ENCODE peak calls at places on chromosomes 3 and 15, in four cellular contexts. One of them, this sample, is unnamed. For H3K4me1, the result is how much of the 10 kb centered on the place peaks cover.

GRCh38 chr15:48888209-48888608 is 10.3 kb downstream of the EID1 start:
- DNase-seq in tibial nerve: no peak
- DNase-seq in A549: no peak
- DNase-seq in IMR-90: no peak
- DNase-seq in this sample: no peak

GRCh38 chr15:81265944-81266775 is 57.8 kb downstream of the STARD5 start:
- DNase-seq in tibial nerve: peak
- DNase-seq in A549: peak
- DNase-seq in IMR-90: peak
- DNase-seq in this sample: peak

GRCh38 chr3:32438596-32439344 is 47.1 kb downstream of the CMTM7 start:
- DNase-seq in IMR-90: no peak
- DNase-seq in tibial nerve: no peak
- DNase-seq in A549: no peak
- DNase-seq in this sample: no peak

GRCh38 chr3:36244728-36245127 is 135.6 kb upstream of the STAC start:
- DNase-seq in A549: no peak
- DNase-seq in tibial nerve: no peak
- DNase-seq in IMR-90: no peak
- DNase-seq in this sample: no peak

GRCh38 chr15:70057931-70058641 is 39.6 kb downstream of the TLE3 start:
- DNase-seq in A549: no peak
- DNase-seq in tibial nerve: no peak
- DNase-seq in IMR-90: no peak
- DNase-seq in this sample: no peak

GRCh38 chr3:98901032-98901464 is 447 bp downstream of the DCBLD2 start:
- DNase-seq in IMR-90: peak
- DNase-seq in A549: no peak
- DNase-seq in tibial nerve: peak
- DNase-seq in this sample: peak

GRCh38 chr3:58640700-58641372 is 25.7 kb downstream of the FAM3D start:
- DNase-seq in tibial nerve: peak
- DNase-seq in A549: peak
- DNase-seq in IMR-90: peak
- DNase-seq in this sample: peak

GRCh38 chr3:36969540-36970432 is 23.1 kb downstream of the EPM2AIP1 start:
- DNase-seq in tibial nerve: no peak
- DNase-seq in A549: no peak
- DNase-seq in IMR-90: peak
- DNase-seq in this sample: peak

GRCh38 chr15:85583404-85584390 is 203.3 kb downstream of the AKAP13 start:
- DNase-seq in IMR-90: peak
- DNase-seq in A549: no peak
- DNase-seq in tibial nerve: no peak
- DNase-seq in this sample: peak

GRCh38 chr3:57100046-57100695 is 39.7 kb downstream of the SPATA12 start:
- DNase-seq in A549: peak
- DNase-seq in IMR-90: peak
- DNase-seq in tibial nerve: peak
- DNase-seq in this sample: peak

GRCh38 chr3:168659015-168659414 is 563.3 kb upstream of the GOLIM4 start:
- DNase-seq in IMR-90: no peak
- DNase-seq in tibial nerve: no peak
- DNase-seq in A549: no peak
- DNase-seq in this sample: no peak

GRCh38 chr3:167691366-167691765 is 37.6 kb upstream of the WDR49 start:
- DNase-seq in IMR-90: no peak
- DNase-seq in tibial nerve: no peak
- DNase-seq in A549: no peak
- DNase-seq in this sample: no peak

GRCh38 chr3:169787791-169788190 is 14.6 kb downstream of the MYNN start:
- DNase-seq in IMR-90: no peak
- DNase-seq in A549: no peak
- DNase-seq in tibial nerve: no peak
- DNase-seq in this sample: no peak

GRCh38 chr3:184335291-184335660 is 2.1 kb upstream of the FAM131A start:
- DNase-seq in A549: peak
- DNase-seq in IMR-90: no peak
- DNase-seq in tibial nerve: no peak
- DNase-seq in this sample: no peak

DNA sequence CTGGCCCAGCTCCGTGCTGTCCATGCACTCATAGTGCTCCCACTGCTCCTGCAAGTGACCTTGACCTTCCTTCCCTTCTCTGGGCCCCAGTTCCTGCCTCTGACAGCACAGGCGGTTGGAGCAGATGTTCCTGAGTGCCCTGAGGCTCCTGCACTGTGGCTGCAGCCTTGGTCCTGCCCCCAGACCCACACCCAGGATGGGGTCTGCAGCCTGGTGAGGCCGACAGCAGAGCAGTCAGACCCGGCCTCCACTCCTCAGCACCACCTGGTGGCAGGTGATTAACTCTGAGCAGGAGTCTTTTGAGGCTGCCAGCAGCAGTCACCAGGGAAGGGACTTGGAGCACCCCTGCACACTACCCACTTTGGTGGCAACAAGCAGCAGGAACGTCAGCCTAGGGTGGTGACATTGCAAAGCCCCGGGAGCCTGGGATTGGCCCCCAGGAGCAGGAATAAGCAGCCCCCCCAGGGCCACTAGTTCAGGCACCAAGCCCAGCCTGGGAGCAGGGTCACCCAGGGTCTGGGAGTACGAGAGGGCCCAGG is 64.6 kb downstream of the CYP11A1 start:
- DNase-seq in IMR-90: no peak
- DNase-seq in A549: peak
- DNase-seq in tibial nerve: no peak
- DNase-seq in this sample: peak
- TF ChIP-seq POLR2A in IMR-90: no peak
- TF ChIP-seq POLR2A in A549: no peak
- TF ChIP-seq POLR2A in tibial nerve: no peak
- TF ChIP-seq POLR2A in this sample: no peak

GRCh38 chr3:124560406-124561215 is 169.6 kb upstream of the UMPS start:
- DNase-seq in tibial nerve: no peak
- DNase-seq in A549: no peak
- DNase-seq in IMR-90: no peak
- DNase-seq in this sample: no peak
- H3K4me1 ChIP-seq in tibial nerve: under half
- H3K4me1 ChIP-seq in A549: under half
- H3K4me1 ChIP-seq in IMR-90: under half
- H3K4me1 ChIP-seq in this sample: under half

DNA sequence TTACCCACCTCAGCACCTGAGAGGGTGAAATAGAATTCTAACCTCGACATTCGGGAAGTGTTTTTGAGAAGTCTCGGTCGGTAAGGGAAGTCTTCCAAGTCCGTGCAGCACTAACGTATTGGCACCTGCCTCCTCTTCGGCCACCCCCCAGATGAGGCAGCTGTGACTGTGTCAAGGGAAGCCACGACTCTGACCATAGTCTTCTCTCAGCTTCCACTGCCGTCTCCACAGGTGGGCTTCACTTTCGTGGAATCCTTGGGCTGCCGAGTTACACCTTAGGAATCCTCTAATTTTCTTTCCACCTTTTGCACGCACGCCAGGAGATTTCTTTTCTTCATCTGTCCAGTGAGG is 775 bp downstream of the CCNDBP1 start:
- DNase-seq in A549: peak
- DNase-seq in tibial nerve: no peak
- DNase-seq in IMR-90: no peak
- DNase-seq in this sample: peak
- TF ChIP-seq CTCF in A549: no peak
- TF ChIP-seq CTCF in tibial nerve: no peak
- TF ChIP-seq CTCF in IMR-90: no peak
- TF ChIP-seq CTCF in this sample: no peak

GRCh38 chr15:99251436-99251821 is at the start of gene LRRC28:
- DNase-seq in IMR-90: no peak
- DNase-seq in tibial nerve: no peak
- DNase-seq in A549: no peak
- DNase-seq in this sample: no peak

GRCh38 chr15:99250001-99250400 is 620 bp upstream of the TTC23 start:
- DNase-seq in IMR-90: no peak
- DNase-seq in tibial nerve: no peak
- DNase-seq in A549: no peak
- DNase-seq in this sample: no peak

GRCh38 chr15:99249270-99249817 is at the start of gene TTC23:
- DNase-seq in IMR-90: peak
- DNase-seq in A549: peak
- DNase-seq in tibial nerve: no peak
- DNase-seq in this sample: peak

GRCh38 chr15:99252326-99252725 is 1.0 kb downstream of the LRRC28 start:
- DNase-seq in IMR-90: no peak
- DNase-seq in A549: no peak
- DNase-seq in tibial nerve: no peak
- DNase-seq in this sample: no peak

DNA sequence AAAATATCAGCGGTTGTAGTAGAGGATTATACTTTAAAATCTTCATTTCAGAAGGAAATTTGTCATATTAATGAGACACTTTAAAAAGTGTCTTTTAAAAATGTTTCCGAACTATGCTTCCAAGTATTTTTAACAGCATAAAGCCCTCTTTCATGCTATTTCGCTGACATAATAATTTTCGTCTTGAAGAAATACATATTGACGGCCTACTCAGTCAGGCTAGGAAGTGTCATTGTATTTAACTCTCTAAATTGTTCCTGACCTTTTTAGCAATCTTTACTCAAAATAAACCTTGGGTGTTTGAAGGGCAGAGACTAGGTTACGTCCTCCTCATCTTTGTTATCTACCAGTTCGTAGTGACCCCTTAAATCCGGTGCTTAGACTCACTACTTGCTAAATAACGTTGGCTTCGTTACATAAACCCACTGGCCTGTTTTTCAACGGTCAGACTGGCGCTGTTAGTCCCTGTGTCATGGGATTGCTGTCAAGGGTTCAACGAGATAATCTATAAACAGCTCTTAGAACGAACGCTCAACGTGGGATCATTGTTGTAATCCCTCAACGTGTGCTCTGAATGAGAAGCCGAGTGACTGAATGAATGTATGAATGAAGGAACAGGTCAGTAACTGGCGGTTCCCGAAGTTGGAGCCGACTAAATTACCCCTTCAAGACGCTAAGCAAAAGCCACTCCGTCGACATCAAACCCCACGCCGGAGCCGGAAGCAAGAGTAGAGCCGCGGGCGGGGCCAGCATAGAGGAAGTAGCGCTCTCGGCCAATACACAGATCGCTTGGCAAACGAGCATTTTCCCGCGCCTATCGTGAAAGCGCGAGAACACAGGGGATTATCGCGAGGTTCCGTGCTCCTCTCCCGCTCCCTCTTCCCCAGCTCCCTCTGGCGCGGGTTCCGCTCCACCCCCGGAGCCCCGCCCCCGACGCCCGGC is 516 bp upstream of the LRRC28 start:
- DNase-seq in tibial nerve: peak
- DNase-seq in A549: peak
- DNase-seq in IMR-90: peak
- DNase-seq in this sample: peak
- TF ChIP-seq POLR2A in tibial nerve: peak
- TF ChIP-seq POLR2A in A549: peak
- TF ChIP-seq POLR2A in IMR-90: peak
- TF ChIP-seq POLR2A in this sample: peak

DNA sequence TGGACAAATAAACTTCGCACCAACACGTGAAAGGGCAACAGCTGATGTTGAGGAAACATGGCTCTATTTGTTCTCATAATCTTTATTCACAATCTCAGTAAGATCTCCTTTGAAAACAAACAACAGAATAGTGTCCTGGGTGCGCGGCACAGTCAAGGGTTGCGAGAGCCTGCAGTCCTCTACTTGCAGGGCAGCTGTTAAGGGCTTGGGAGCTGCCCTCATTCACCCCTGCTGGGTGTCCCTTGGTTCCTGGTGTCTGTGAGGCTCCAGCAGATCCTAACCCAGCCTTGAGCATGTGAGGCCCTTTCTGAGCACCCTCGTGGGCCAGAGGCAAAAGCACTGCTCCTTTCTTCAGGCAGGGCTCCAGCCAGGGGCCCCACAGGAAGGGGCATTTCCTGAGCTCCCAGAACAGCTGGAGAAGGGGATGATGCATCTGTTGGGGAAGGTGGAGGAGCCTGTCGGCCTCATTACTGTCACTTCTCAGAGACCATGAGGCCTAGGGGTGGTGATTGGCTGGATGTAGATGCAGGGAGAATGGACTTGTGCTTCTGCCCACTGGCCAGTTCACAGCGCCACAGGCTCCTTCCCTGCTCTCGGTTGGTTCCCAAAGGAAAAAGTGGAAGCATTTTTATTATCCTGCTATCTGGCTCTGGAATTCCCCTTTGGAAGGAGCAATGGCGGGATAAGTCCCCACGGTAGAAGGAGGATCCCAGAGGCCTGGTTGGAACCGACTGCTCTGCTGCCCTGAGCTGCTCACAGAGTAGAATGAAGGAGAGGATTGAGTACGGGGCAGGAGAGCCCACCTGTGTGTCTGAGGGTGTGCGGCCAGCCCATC is 51.9 kb upstream of the KLF13 start:
- DNase-seq in IMR-90: peak
- DNase-seq in A549: no peak
- DNase-seq in tibial nerve: no peak
- DNase-seq in this sample: no peak
- H3K4me1 ChIP-seq in IMR-90: under half
- H3K4me1 ChIP-seq in A549: under half
- H3K4me1 ChIP-seq in tibial nerve: under half
- H3K4me1 ChIP-seq in this sample: under half

GRCh38 chr3:46674031-46674592 is 19.4 kb downstream of the ALS2CL start:
- DNase-seq in tibial nerve: no peak
- DNase-seq in A549: peak
- DNase-seq in IMR-90: no peak
- DNase-seq in this sample: no peak
- TF ChIP-seq CTCF in tibial nerve: no peak
- TF ChIP-seq CTCF in A549: no peak
- TF ChIP-seq CTCF in IMR-90: peak
- TF ChIP-seq CTCF in this sample: no peak

GRCh38 chr15:59222106-59222505 is 15.5 kb downstream of the LDHAL6B start:
- DNase-seq in IMR-90: peak
- DNase-seq in A549: no peak
- DNase-seq in tibial nerve: no peak
- DNase-seq in this sample: no peak

GRCh38 chr15:59218099-59218498 is 11.5 kb downstream of the LDHAL6B start:
- DNase-seq in tibial nerve: no peak
- DNase-seq in IMR-90: no peak
- DNase-seq in A549: no peak
- DNase-seq in this sample: no peak

GRCh38 chr15:59221479-59221878 is 14.8 kb downstream of the LDHAL6B start:
- DNase-seq in tibial nerve: no peak
- DNase-seq in A549: no peak
- DNase-seq in IMR-90: no peak
- DNase-seq in this sample: no peak

GRCh38 chr15:59218710-59219109 is 12.1 kb downstream of the LDHAL6B start:
- DNase-seq in IMR-90: no peak
- DNase-seq in A549: no peak
- DNase-seq in tibial nerve: no peak
- DNase-seq in this sample: no peak

DNA sequence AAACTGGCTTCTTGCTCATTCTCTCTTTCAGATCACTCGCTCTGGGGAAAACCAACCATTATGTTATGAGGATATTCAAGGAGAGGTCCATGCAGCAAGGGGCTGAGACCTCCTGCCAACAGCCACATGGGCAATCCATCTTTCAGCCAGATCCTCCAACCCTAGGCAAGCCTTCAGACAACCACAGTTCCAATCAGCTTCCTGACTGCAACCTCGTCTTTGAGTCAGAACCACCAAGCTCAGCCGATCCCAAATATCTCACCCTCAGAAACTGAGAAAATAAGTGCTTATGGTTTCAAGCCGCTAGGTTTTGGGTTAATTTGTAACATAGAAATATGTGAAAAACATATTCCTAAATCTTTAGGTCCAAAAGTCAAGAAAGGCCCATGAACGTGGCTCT is 10.3 kb downstream of the LDHAL6B start:
- DNase-seq in IMR-90: no peak
- DNase-seq in A549: no peak
- DNase-seq in tibial nerve: no peak
- DNase-seq in this sample: no peak
- TF ChIP-seq POLR2A in IMR-90: no peak
- TF ChIP-seq POLR2A in A549: no peak
- TF ChIP-seq POLR2A in tibial nerve: no peak
- TF ChIP-seq POLR2A in this sample: no peak